ENCODE peak calls at places on chromosomes 2 and 18, in four cellular contexts. O, R, U and X are unnamed samples.

GRCh38 chr18:41530959-41531358 is 424.1 kb upstream of the PIK3C3 start:
- DNase-seq in U (no peak), R (no peak), O (no peak), X (no peak)

GRCh38 chr2:16046649-16047048 is 106.3 kb downstream of the MYCN start:
- DNase-seq in U (no peak), R (no peak), O (no peak), X (no peak)

GRCh38 chr2:128279786-128280701 is 38.6 kb downstream of the HS6ST1 start:
- DNase-seq in R (no peak), U (peak; percentile 26), O (no peak), X (no peak)

GRCh38 chr2:73063909-73064875 is 7.3 kb downstream of the SFXN5 start:
- DNase-seq in U (no peak), O (peak; percentile 20), R (peak; percentile 90), X (no peak)

GRCh38 chr2:71598526-71598925 is 145.2 kb downstream of the DYSF start:
- DNase-seq in U (no peak), O (no peak), R (no peak), X (no peak)

GRCh38 chr2:154015233-154015632 is 143.5 kb downstream of the GALNT13 start:
- DNase-seq in R (no peak), O (no peak), U (no peak), X (no peak)

GRCh38 chr2:189683348-189683747 is 8.9 kb downstream of the ANKAR start:
- DNase-seq in R (peak; percentile 22), O (no peak), U (no peak), X (no peak)

GRCh38 chr18:54822872-54823845 is 5.1 kb upstream of the RAB27B start:
- DNase-seq in U (no peak), R (peak; percentile 88), O (no peak), X (no peak)

GRCh38 chr2:60484080-60484737 is 69.2 kb downstream of the BCL11A start:
- DNase-seq in R (peak; percentile 77), O (no peak), U (no peak), X (no peak)

GRCh38 chr18:9989481-9989880 is 75.7 kb downstream of the VAPA start:
- DNase-seq in R (no peak), U (no peak), O (no peak), X (no peak)

GRCh38 chr18:36314754-36315153 is 17.2 kb downstream of the FHOD3 start:
- DNase-seq in R (peak; percentile 95), U (no peak), O (no peak), X (no peak)

GRCh38 chr2:158997037-158997785 is 28.8 kb downstream of the TANC1 start:
- DNase-seq in R (no peak), O (peak; percentile 8), U (no peak), X (no peak)

DNA sequence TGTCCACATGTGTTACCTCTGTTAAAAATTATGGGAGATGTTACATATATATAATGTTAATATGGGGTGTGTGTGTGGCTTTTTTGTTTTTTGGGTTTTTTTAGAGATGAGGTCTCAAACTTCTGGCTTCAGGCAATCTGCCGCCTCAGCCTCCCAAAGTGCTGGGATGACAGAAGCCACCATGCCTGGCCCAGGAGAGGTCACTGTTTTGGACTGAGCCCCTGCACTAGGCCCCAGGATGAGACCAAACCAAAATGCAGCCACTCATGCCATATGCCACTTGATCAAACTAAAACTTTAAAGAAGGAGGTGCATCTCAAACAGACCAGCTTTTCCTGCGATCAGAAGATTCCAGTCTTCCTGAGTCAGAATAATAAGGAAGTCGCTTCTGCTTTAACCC is 2.5 kb downstream of the ADI1 start:
- DNase-seq in U (no peak), O (no peak), R (no peak), X (no peak)
- H3K27ac ChIP-seq in U (no peak overlapping the region), O (no peak overlapping the region), R (no peak overlapping the region), X (no peak overlapping the region)

GRCh38 chr2:148643998-148644884 is at the start of gene EPC2:
- DNase-seq in U (peak; percentile 89), O (peak; percentile 84), R (peak; percentile 76), X (peak; percentile 88)
- H3K4me3 ChIP-seq in U (peak within 1 kb of the TSS; percentile 85), O (peak within 1 kb of the TSS; percentile 88), R (peak within 1 kb of the TSS; percentile 97), X (peak within 1 kb of the TSS; percentile 89)

GRCh38 chr2:207854484-207855386 is 85.0 kb upstream of the FZD5 start:
- DNase-seq in U (no peak), O (no peak), R (peak; percentile 95), X (no peak)
- H3K27ac ChIP-seq in U (no peak overlapping the region), O (no peak overlapping the region), R (no peak overlapping the region), X (no peak overlapping the region)

DNA sequence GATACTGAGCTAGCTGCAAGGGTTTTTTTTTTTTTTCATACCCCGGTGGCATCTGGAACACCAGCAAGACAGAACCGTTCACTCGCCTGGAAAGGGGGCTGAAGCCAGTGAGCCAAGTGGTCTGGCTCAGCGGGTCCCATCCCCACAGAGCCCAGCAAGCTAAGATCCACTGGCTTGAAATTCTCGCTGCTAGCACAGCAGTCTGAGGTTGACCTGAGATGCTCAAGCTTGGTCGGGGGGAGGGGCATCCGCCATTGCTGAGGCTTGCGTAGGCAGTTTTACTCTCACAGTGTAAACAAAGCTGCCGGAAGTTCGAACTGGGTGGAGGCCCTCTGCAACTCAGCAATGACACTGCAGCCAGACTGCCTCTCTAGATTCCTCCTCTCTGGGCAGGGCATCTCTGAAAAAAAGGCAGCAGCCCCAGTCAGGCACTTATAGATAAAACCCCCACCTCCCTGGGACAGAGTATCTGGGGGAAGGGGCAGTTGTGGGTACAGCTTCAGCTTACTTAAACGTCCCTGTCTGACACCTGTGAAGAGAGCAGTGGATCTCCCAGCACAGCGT is 5.1 kb upstream of the MIB1 start:
- DNase-seq in U (peak; percentile 23), R (peak; percentile 17), O (peak; percentile 69), X (no peak)
- H3K4me3 ChIP-seq in U (no peak overlapping the region), R (no peak overlapping the region), O (no peak overlapping the region), X (no peak overlapping the region)

DNA sequence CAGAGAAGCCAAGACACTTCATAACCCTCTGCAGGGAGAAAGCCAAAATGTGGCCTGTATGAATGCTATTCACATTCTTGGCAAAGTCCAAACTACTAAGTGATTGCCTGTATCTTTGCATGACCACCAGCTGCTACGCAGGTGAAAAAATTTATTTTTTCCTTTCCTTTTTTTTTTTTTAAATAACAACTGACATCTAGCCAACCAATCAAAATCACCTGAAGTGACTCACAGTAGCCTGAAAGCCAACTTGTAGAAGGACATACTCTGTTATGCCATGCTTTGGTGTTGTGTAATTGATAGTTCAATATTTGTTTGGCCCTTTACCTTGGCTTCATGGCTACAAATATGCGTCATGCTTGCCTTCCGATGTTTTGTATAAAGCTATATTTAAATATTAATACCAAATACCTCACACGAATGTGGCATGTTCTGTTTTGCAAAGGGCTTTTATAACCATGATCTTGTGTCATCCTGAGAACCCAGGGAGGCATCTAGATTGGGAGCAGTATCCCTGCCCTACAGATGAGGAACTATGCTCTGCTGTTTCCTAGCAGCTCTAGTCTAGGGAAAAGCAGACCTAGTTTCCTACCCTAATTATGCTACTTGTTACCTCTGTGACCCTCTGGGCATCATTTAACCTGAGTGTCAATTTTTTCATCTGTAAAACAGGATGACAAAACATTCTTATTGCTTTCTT is 102.1 kb downstream of the MYOM1 start:
- DNase-seq in O (no peak), U (no peak), R (peak; percentile 3), X (no peak)
- H3K27ac ChIP-seq in O (no peak overlapping the region), U (no peak overlapping the region), R (no peak overlapping the region), X (no peak overlapping the region)

GRCh38 chr18:12989397-12990127 is 1.6 kb upstream of the CEP192 start:
- DNase-seq in O (no peak), R (no peak), U (no peak), X (no peak)
- H3K4me3 ChIP-seq in O (no peak overlapping the region), R (no peak overlapping the region), U (no peak overlapping the region), X (no peak overlapping the region)

GRCh38 chr2:51329512-51329911 is 297.6 kb upstream of the NRXN1 start:
- DNase-seq in U (no peak), R (peak; percentile 1), O (no peak), X (no peak)

GRCh38 chr2:51335072-51336058 is 303.4 kb upstream of the NRXN1 start:
- DNase-seq in R (no peak), U (no peak), O (no peak), X (no peak)
- H3K27ac ChIP-seq in R (no peak overlapping the region), U (no peak overlapping the region), O (no peak overlapping the region), X (no peak overlapping the region)